ENCODE peak calls at places on chromosome 11, in ten cellular contexts. E, N, A, Z, G, P, O, U, C and T are unnamed samples.

GRCh38 chr11:47393163-47394049 is 15.0 kb upstream of the SLC39A13 start:
- DNase-seq in O (no peak), A (no peak), Z (no peak), P (peak), G (peak), E (no peak), C (peak), U (peak), N (no peak), T (no peak)

GRCh38 chr11:130145328-130145812 is 14.2 kb upstream of the ST14 start:
- DNase-seq in U (no peak), P (no peak), A (no peak), O (no peak), E (no peak), Z (peak), N (no peak), C (no peak), G (no peak), T (no peak)

GRCh38 chr11:123301696-123302400 is 106.8 kb upstream of the CLMP start:
- DNase-seq in E (peak), U (peak), P (peak), G (peak), N (peak), O (peak), A (no peak), C (peak), Z (no peak), T (peak)

GRCh38 chr11:100691886-100692285 is 4.8 kb downstream of the ARHGAP42 start:
- DNase-seq in A (no peak), C (no peak), G (no peak), Z (no peak), U (no peak), P (no peak), N (no peak), O (no peak), E (no peak), T (no peak)

GRCh38 chr11:2223153-2223794 is 47.1 kb downstream of the ASCL2 start:
- DNase-seq in N (no peak), A (no peak), P (no peak), U (no peak), Z (no peak), G (no peak), E (no peak), O (no peak), C (no peak), T (no peak)

GRCh38 chr11:107493117-107493516 is 35.5 kb upstream of the CWF19L2 start:
- DNase-seq in O (no peak), E (no peak), U (no peak), P (peak), N (peak), A (no peak), Z (no peak), C (peak), G (no peak), T (no peak)

GRCh38 chr11:73465019-73465675 is 88.9 kb downstream of the RELT start:
- DNase-seq in P (no peak), A (peak), G (no peak), U (no peak), E (no peak), O (no peak), C (no peak), Z (no peak), N (no peak), T (no peak)

GRCh38 chr11:12784445-12784844 is 110.2 kb downstream of the TEAD1 start:
- DNase-seq in G (no peak), U (no peak), C (no peak), N (no peak), O (no peak), Z (no peak), A (no peak), E (no peak), P (peak), T (no peak)

GRCh38 chr11:16779436-16779835 is 41.0 kb downstream of the C11orf58 start:
- DNase-seq in E (no peak), G (no peak), N (no peak), O (no peak), P (no peak), U (no peak), Z (no peak), A (peak), C (no peak), T (peak)

GRCh38 chr11:61507962-61508824 is at the start of gene LRRC10B:
- DNase-seq in N (no peak), O (no peak), E (peak), G (peak), A (peak), Z (no peak), C (no peak), U (no peak), P (no peak), T (no peak)

GRCh38 chr11:57514538-57515331 is 767 bp downstream of the SLC43A1 start:
- DNase-seq in O (peak), A (peak), G (peak), E (peak), U (peak), C (no peak), P (peak), Z (peak), N (peak), T (no peak)

GRCh38 chr11:27416568-27417176 is 53.7 kb upstream of the CCDC34 start:
- DNase-seq in O (peak), C (no peak), U (no peak), E (no peak), G (no peak), N (no peak), P (no peak), A (no peak), Z (no peak), T (no peak)

GRCh38 chr11:18457435-18457834 is 1.8 kb downstream of the LDHAL6A start:
- DNase-seq in C (peak), P (no peak), O (no peak), G (no peak), N (peak), U (no peak), A (peak), E (no peak), Z (peak), T (no peak)

GRCh38 chr11:8886332-8886731 is 24.7 kb upstream of the AKIP1 start:
- DNase-seq in C (no peak), N (no peak), G (no peak), A (no peak), E (no peak), Z (no peak), U (no peak), P (peak), O (no peak), T (no peak)

GRCh38 chr11:20501971-20502370 is 97.4 kb upstream of the SLC6A5 start:
- DNase-seq in O (no peak), Z (no peak), G (no peak), U (no peak), C (no peak), P (no peak), N (no peak), E (no peak), A (no peak), T (no peak)

GRCh38 chr11:43921561-43922294 is 20.7 kb upstream of the C11orf96 start:
- DNase-seq in A (no peak), O (no peak), P (no peak), C (no peak), N (no peak), G (no peak), E (no peak), Z (no peak), U (no peak), T (no peak)

GRCh38 chr11:111399187-111400031 is 20.3 kb upstream of the POU2AF1 start:
- DNase-seq in Z (peak), G (no peak), P (no peak), C (no peak), U (no peak), A (no peak), O (no peak), E (no peak), N (no peak), T (no peak)

GRCh38 chr11:78054971-78055370 is 8.7 kb upstream of the THRSP start:
- DNase-seq in P (no peak), N (no peak), Z (no peak), U (no peak), A (no peak), O (no peak), E (no peak), G (no peak), C (no peak), T (no peak)

GRCh38 chr11:125790825-125791224 is 2.9 kb downstream of the PATE3 start:
- DNase-seq in A (no peak), N (no peak), E (no peak), C (no peak), O (no peak), G (no peak), Z (no peak), U (no peak), P (no peak), T (no peak)

GRCh38 chr11:6405039-6405667 is 13.7 kb downstream of the APBB1 start:
- DNase-seq in N (no peak), E (peak), U (no peak), Z (no peak), C (no peak), O (no peak), P (no peak), G (no peak), A (no peak), T (no peak)

GRCh38 chr11:58451585-58451984 is 9.5 kb upstream of the OR5B12 start:
- DNase-seq in Z (no peak), O (no peak), U (no peak), A (no peak), P (peak), C (no peak), N (no peak), E (no peak), G (no peak), T (no peak)

GRCh38 chr11:133978816-133979215 is 22.0 kb upstream of the IGSF9B start:
- DNase-seq in C (peak), O (no peak), N (no peak), A (no peak), U (no peak), G (no peak), P (peak), E (no peak), Z (no peak), T (no peak)

GRCh38 chr11:112806876-112807275 is 154.3 kb upstream of the NCAM1 start:
- DNase-seq in N (no peak), P (no peak), E (no peak), O (no peak), Z (no peak), C (no peak), U (no peak), A (no peak), G (no peak), T (no peak)

GRCh38 chr11:2265396-2265795 is 5.0 kb downstream of the ASCL2 start:
- DNase-seq in E (no peak), A (no peak), P (no peak), C (no peak), Z (no peak), U (no peak), N (no peak), O (no peak), G (peak), T (peak)

GRCh38 chr11:75565221-75565814 is 3.3 kb downstream of the SERPINH1 start:
- DNase-seq in C (peak), Z (peak), P (peak), G (no peak), A (no peak), O (no peak), E (peak), U (no peak), N (no peak), T (peak)

GRCh38 chr11:130381317-130381716 is 47.1 kb downstream of the ADAMTS8 start:
- DNase-seq in G (no peak), A (no peak), Z (no peak), O (no peak), E (no peak), N (no peak), C (no peak), P (no peak), U (no peak), T (peak)

GRCh38 chr11:95378106-95378505 is 147.1 kb upstream of the SESN3 start:
- DNase-seq in Z (no peak), C (no peak), N (no peak), E (no peak), P (no peak), U (peak), A (no peak), O (no peak), G (no peak), T (no peak)

GRCh38 chr11:46521947-46522681 is 71.7 kb downstream of the AMBRA1 start:
- DNase-seq in O (no peak), U (no peak), E (no peak), C (no peak), N (no peak), Z (no peak), G (no peak), A (no peak), P (peak), T (no peak)

GRCh38 chr11:77093056-77093891 is 9.4 kb upstream of the OMP start:
- DNase-seq in O (no peak), U (no peak), P (no peak), Z (no peak), C (no peak), N (no peak), A (no peak), E (no peak), G (no peak), T (no peak)

GRCh38 chr11:57668467-57668890 is 565 bp downstream of the ZDHHC5 start:
- DNase-seq in C (no peak), Z (no peak), G (no peak), P (no peak), U (no peak), N (no peak), A (peak), E (no peak), O (no peak), T (no peak)

GRCh38 chr11:43644626-43645299 is 35.8 kb upstream of the HSD17B12 start:
- DNase-seq in E (no peak), C (no peak), A (peak), N (no peak), Z (peak), U (no peak), P (peak), G (no peak), O (no peak), T (no peak)

GRCh38 chr11:81476345-81476744 is 1257.3 kb downstream of the FAM181B start:
- DNase-seq in C (no peak), E (no peak), U (no peak), G (no peak), Z (no peak), N (no peak), A (no peak), P (no peak), O (no peak), T (no peak)

GRCh38 chr11:122748968-122749687 is 89.2 kb upstream of the CRTAM start:
- DNase-seq in U (peak), C (peak), O (no peak), A (peak), G (no peak), N (no peak), Z (no peak), E (no peak), P (peak), T (peak)

GRCh38 chr11:14232652-14233051 is 126.3 kb downstream of the RRAS2 start:
- DNase-seq in U (no peak), G (no peak), P (no peak), Z (no peak), N (peak), C (no peak), O (no peak), A (no peak), E (no peak), T (no peak)

DNA sequence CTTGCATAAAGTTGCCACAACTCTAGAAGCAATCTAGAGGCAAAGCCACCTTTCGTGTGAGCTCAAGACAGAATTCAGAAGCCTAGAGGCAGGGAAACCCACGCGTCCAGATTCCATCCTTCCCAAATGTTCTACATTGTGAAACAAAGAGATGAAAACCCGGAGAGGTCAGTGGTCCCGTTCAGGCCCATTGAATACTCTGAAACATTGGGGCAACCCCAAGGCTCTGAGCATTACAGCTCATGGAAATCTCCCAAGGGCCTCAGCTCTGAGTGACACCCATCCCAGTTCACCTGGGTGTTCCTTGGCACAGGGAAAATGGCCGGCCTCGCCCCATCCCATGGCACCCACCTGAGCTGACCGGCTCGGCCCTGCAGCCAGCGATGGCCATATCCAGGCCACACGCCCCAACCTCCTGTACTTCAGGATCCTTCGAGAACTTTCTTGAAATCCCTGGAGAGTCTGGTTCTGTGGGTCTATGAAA is 128.6 kb upstream of the FGF3 start:
- DNase-seq in G (peak), A (no peak), C (no peak), U (no peak), E (no peak), P (no peak), O (no peak), Z (no peak), N (no peak), T (no peak)
- TF ChIP-seq POLR2A in G (no peak), A (no peak), C (no peak), U (no peak), E (no peak), P (no peak), O (no peak), Z (no peak), N (no peak), T (no peak)

GRCh38 chr11:62854013-62854824 is 14.8 kb upstream of the WDR74 start:
- DNase-seq in E (no peak), U (no peak), G (no peak), A (peak), C (no peak), P (no peak), N (no peak), Z (no peak), O (no peak), T (no peak)
- TF ChIP-seq POLR2A in E (no peak), U (no peak), G (no peak), A (no peak), C (no peak), P (no peak), N (no peak), Z (no peak), O (no peak), T (no peak)

GRCh38 chr11:85854557-85855340 is 434 bp upstream of the CCDC83 start:
- DNase-seq in Z (peak), A (peak), G (peak), E (peak), N (peak), P (peak), O (peak), C (peak), U (peak), T (peak)
- TF ChIP-seq POLR2A in Z (peak), A (peak), G (no peak), E (peak), N (peak), P (peak), O (no peak), C (peak), U (no peak), T (no peak)

DNA sequence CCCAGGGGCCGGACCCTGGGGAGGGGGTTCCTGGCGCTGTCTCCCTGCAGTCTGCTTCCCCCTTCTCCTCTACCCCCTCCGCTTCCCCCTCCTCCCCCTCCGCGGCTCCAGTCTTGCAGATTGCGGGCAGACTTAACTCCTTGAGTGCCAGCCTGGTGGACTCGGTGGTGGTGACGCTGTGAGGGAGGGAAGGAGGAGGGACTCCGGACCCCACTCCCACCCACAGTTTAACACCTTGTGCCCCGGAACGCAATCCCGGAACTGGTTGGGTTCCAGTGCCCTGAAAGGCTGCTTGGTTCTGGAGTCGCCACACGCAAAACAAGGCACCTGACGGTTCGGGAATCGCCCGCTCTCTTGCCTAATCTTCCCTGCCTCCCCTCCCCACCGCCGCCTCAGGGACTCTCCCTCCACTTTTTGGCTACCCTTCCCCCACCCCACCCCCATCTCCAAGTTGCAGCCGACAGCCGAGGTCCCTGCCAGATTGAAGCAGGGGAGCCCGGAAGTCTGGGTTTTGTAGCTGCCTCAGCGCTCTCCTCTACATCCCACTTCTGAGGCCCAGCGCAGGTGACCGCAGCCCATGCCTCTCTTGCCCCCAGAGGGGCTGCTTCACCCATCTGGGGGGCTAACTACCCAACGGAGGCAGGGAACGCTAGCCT is 3.9 kb upstream of the BCL9L start:
- DNase-seq in O (peak), A (peak), E (peak), P (peak), C (no peak), G (peak), Z (peak), U (peak), N (peak), T (peak)
- TF ChIP-seq POLR2A in O (peak), A (no peak), E (peak), P (no peak), C (no peak), G (peak), Z (no peak), U (no peak), N (no peak), T (no peak)

DNA sequence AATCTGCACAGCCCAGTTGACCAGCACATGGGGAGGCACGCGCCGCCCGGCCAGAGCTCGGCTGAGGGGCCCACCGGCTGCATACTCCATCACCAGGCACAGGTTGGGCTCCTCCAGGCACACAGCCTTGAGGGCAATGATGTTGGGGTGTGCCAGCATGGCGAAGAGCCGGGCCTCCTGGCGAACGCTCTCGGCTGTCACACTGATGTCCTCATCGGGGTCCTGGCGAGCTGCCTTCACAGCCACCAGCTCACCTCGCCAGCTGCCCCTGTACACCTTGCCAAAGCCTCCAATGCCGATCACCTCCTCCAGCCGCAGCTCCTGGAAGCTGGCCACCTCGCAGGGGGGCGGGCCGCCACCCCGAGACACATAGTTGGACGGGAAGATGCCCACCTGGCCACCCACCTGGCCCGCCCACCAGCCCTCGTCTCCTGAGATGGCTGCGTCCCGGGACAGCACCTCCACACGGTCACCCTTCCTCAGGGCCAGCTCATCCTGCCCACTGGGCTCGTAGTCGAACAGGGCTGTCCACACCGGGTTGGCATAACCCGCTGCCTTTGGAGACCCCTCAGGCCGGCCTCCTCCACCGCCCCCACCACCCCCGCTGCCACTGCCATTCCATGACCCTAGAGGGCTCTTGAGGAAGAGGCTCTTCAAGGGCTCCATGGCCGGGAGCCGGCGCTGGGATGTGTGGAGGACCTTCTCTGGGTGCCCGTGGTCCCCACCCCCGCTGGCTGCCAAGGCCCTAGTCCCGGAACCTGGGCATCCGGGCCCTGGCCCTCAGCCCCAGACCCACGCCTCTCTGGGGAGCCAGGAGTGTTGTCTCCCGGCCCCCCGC is 711 bp downstream of the MAP3K11 start:
- DNase-seq in A (no peak), E (peak), C (no peak), Z (no peak), O (no peak), N (peak), U (no peak), G (no peak), P (no peak), T (peak)
- TF ChIP-seq POLR2A in A (no peak), E (no peak), C (no peak), Z (no peak), O (no peak), N (no peak), U (no peak), G (no peak), P (no peak), T (no peak)

DNA sequence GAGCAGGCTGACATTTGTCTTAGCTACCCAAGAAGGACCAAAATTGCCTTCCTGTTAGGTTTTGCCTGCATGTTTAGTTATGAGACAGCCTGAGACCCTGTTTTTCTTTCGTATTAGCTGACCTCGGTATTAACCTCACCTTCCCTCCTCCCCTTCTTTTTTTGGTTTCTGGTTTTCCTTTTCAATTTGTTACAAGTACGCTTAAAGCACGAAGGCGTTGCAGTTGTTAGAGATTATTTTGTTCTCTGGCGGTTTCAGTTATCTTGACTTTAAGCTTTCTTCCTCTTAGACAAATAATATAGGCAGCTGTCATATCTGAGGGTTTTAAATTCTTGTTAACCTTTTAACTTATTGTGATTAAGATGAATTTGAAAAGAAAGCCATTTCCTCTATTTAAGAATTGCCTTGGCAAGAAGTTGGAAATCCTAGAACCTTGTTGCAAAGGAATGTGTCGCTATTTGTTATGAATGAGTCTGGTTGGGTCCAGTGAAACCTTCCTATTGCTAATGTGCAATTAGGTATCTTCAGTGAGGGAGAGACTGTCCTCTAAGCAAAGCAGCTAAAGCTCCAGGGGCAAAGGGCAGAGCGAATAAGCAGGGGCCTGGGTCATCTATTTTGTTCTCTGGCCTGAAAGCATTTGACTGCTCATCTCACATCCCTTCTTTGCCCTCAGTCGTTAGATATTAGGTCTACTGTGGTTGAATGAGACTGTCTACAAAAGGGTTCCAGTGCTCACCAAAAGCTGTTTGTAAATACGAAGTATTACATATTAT is 45.8 kb downstream of the PACS1 start:
- DNase-seq in G (no peak), Z (peak), A (no peak), U (no peak), N (no peak), P (peak), O (no peak), C (no peak), E (no peak), T (no peak)
- TF ChIP-seq POLR2A in G (no peak), Z (no peak), A (no peak), U (no peak), N (no peak), P (no peak), O (no peak), C (no peak), E (no peak), T (no peak)